ENCODE peak calls at places on chromosome X, in ten cellular contexts. One of them, this sample, is unnamed.

GRCh38 chrX:1542994-1543725 is 6.2 kb upstream of the P2RY8 start:
- DNase-seq in HTR-8/SVneo: no peak
- DNase-seq in GM23248: no peak
- DNase-seq in SHP77: no peak
- DNase-seq in OCI-M1: no peak
- DNase-seq in ureter: peak; percentile 32
- DNase-seq in ELR: no peak
- DNase-seq in neuronal stem cell: no peak
- DNase-seq in heart left ventricle: no peak
- DNase-seq in germinal center: no peak
- DNase-seq in this sample: no peak

GRCh38 chrX:37701588-37701987 is 16.0 kb downstream of the XK start:
- DNase-seq in neuronal stem cell: no peak
- DNase-seq in ELR: no peak
- DNase-seq in HTR-8/SVneo: no peak
- DNase-seq in GM23248: no peak
- DNase-seq in heart left ventricle: no peak
- DNase-seq in germinal center: no peak
- DNase-seq in OCI-M1: no peak
- DNase-seq in ureter: no peak
- DNase-seq in SHP77: no peak
- DNase-seq in this sample: no peak

GRCh38 chrX:40273356-40274050 is 175.7 kb upstream of the BCOR start:
- DNase-seq in germinal center: no peak
- DNase-seq in OCI-M1: peak; percentile 76
- DNase-seq in GM23248: no peak
- DNase-seq in ureter: peak; percentile 57
- DNase-seq in ELR: no peak
- DNase-seq in SHP77: peak; percentile 37
- DNase-seq in neuronal stem cell: no peak
- DNase-seq in HTR-8/SVneo: no peak
- DNase-seq in heart left ventricle: peak; percentile 39
- DNase-seq in this sample: no peak

GRCh38 chrX:9788908-9789307 is 2.7 kb downstream of the SHROOM2 start:
- DNase-seq in HTR-8/SVneo: no peak
- DNase-seq in germinal center: no peak
- DNase-seq in neuronal stem cell: no peak
- DNase-seq in ureter: no peak
- DNase-seq in GM23248: peak; percentile 5
- DNase-seq in ELR: no peak
- DNase-seq in heart left ventricle: no peak
- DNase-seq in SHP77: no peak
- DNase-seq in OCI-M1: no peak
- DNase-seq in this sample: no peak

GRCh38 chrX:56798866-56799864 is 70.1 kb downstream of the NBDY start:
- DNase-seq in neuronal stem cell: no peak
- DNase-seq in germinal center: no peak
- DNase-seq in OCI-M1: no peak
- DNase-seq in HTR-8/SVneo: no peak
- DNase-seq in heart left ventricle: no peak
- DNase-seq in ELR: no peak
- DNase-seq in GM23248: no peak
- DNase-seq in SHP77: no peak
- DNase-seq in ureter: peak; percentile 67
- DNase-seq in this sample: peak; percentile 4

GRCh38 chrX:54029543-54030143 is 14.6 kb downstream of the PHF8 start:
- DNase-seq in ureter: peak; percentile 73
- DNase-seq in GM23248: no peak
- DNase-seq in ELR: no peak
- DNase-seq in SHP77: no peak
- DNase-seq in HTR-8/SVneo: no peak
- DNase-seq in neuronal stem cell: no peak
- DNase-seq in germinal center: no peak
- DNase-seq in OCI-M1: no peak
- DNase-seq in heart left ventricle: no peak
- DNase-seq in this sample: no peak

GRCh38 chrX:127085939-127086338 is 266.4 kb downstream of the PRR32 start:
- DNase-seq in neuronal stem cell: no peak
- DNase-seq in heart left ventricle: no peak
- DNase-seq in ureter: no peak
- DNase-seq in germinal center: no peak
- DNase-seq in HTR-8/SVneo: no peak
- DNase-seq in GM23248: no peak
- DNase-seq in SHP77: no peak
- DNase-seq in ELR: no peak
- DNase-seq in OCI-M1: no peak
- DNase-seq in this sample: no peak

GRCh38 chrX:115561605-115562491 is 874 bp downstream of the PLS3 start:
- DNase-seq in GM23248: peak; percentile 67
- DNase-seq in SHP77: peak; percentile 1
- DNase-seq in ELR: peak; percentile 54
- DNase-seq in ureter: peak; percentile 54
- DNase-seq in HTR-8/SVneo: no peak
- DNase-seq in heart left ventricle: peak; percentile 49
- DNase-seq in neuronal stem cell: peak; percentile 24
- DNase-seq in germinal center: peak; percentile 2
- DNase-seq in OCI-M1: peak; percentile 61
- DNase-seq in this sample: peak; percentile 34

GRCh38 chrX:71619193-71619592 is 882 bp upstream of the CXCR3 start:
- DNase-seq in GM23248: no peak
- DNase-seq in OCI-M1: no peak
- DNase-seq in ELR: no peak
- DNase-seq in germinal center: no peak
- DNase-seq in SHP77: no peak
- DNase-seq in ureter: no peak
- DNase-seq in HTR-8/SVneo: no peak
- DNase-seq in neuronal stem cell: no peak
- DNase-seq in heart left ventricle: no peak
- DNase-seq in this sample: peak; percentile 54

GRCh38 chrX:115988825-115989224 is 181.7 kb upstream of the AGTR2 start:
- DNase-seq in ELR: no peak
- DNase-seq in germinal center: no peak
- DNase-seq in ureter: no peak
- DNase-seq in SHP77: no peak
- DNase-seq in OCI-M1: peak; percentile 16
- DNase-seq in HTR-8/SVneo: no peak
- DNase-seq in GM23248: peak; percentile 1
- DNase-seq in neuronal stem cell: no peak
- DNase-seq in heart left ventricle: no peak
- DNase-seq in this sample: peak; percentile 15

GRCh38 chrX:74535211-74535621 is 79.2 kb downstream of the RLIM start:
- DNase-seq in heart left ventricle: no peak
- DNase-seq in neuronal stem cell: no peak
- DNase-seq in germinal center: peak; percentile 22
- DNase-seq in SHP77: peak; percentile 13
- DNase-seq in HTR-8/SVneo: peak; percentile 67
- DNase-seq in ureter: no peak
- DNase-seq in GM23248: peak; percentile 65
- DNase-seq in ELR: peak; percentile 49
- DNase-seq in OCI-M1: peak; percentile 63
- DNase-seq in this sample: peak; percentile 51

GRCh38 chrX:153953892-153954617 is 9.6 kb upstream of the RENBP start:
- DNase-seq in SHP77: no peak
- DNase-seq in HTR-8/SVneo: no peak
- DNase-seq in neuronal stem cell: no peak
- DNase-seq in GM23248: no peak
- DNase-seq in ureter: no peak
- DNase-seq in germinal center: no peak
- DNase-seq in heart left ventricle: no peak
- DNase-seq in OCI-M1: no peak
- DNase-seq in ELR: no peak
- DNase-seq in this sample: no peak

GRCh38 chrX:16096131-16096530 is 27.2 kb upstream of the GRPR start:
- DNase-seq in HTR-8/SVneo: no peak
- DNase-seq in OCI-M1: no peak
- DNase-seq in ureter: no peak
- DNase-seq in ELR: no peak
- DNase-seq in heart left ventricle: no peak
- DNase-seq in germinal center: no peak
- DNase-seq in neuronal stem cell: no peak
- DNase-seq in SHP77: no peak
- DNase-seq in GM23248: no peak
- DNase-seq in this sample: no peak

GRCh38 chrX:48086119-48086518 is 14.7 kb upstream of the ZNF630 start:
- DNase-seq in neuronal stem cell: no peak
- DNase-seq in SHP77: no peak
- DNase-seq in OCI-M1: peak; percentile 2
- DNase-seq in germinal center: no peak
- DNase-seq in GM23248: no peak
- DNase-seq in heart left ventricle: no peak
- DNase-seq in ELR: no peak
- DNase-seq in ureter: no peak
- DNase-seq in HTR-8/SVneo: no peak
- DNase-seq in this sample: no peak

GRCh38 chrX:16023790-16024734 is 99.3 kb upstream of the GRPR start:
- DNase-seq in OCI-M1: no peak
- DNase-seq in neuronal stem cell: peak; percentile 4
- DNase-seq in GM23248: peak; percentile 72
- DNase-seq in SHP77: no peak
- DNase-seq in ELR: peak; percentile 77
- DNase-seq in germinal center: no peak
- DNase-seq in heart left ventricle: no peak
- DNase-seq in HTR-8/SVneo: peak; percentile 3
- DNase-seq in ureter: no peak
- DNase-seq in this sample: peak; percentile 53

GRCh38 chrX:42456301-42456700 is 321.7 kb downstream of the PPP1R2C start:
- DNase-seq in ureter: no peak
- DNase-seq in germinal center: no peak
- DNase-seq in neuronal stem cell: no peak
- DNase-seq in GM23248: no peak
- DNase-seq in HTR-8/SVneo: no peak
- DNase-seq in SHP77: no peak
- DNase-seq in ELR: no peak
- DNase-seq in heart left ventricle: no peak
- DNase-seq in OCI-M1: no peak
- DNase-seq in this sample: no peak

GRCh38 chrX:38045697-38046096 is 39.3 kb downstream of the SYTL5 start:
- DNase-seq in GM23248: no peak
- DNase-seq in OCI-M1: no peak
- DNase-seq in neuronal stem cell: no peak
- DNase-seq in ureter: peak; percentile 45
- DNase-seq in SHP77: no peak
- DNase-seq in HTR-8/SVneo: no peak
- DNase-seq in heart left ventricle: no peak
- DNase-seq in ELR: no peak
- DNase-seq in germinal center: no peak
- DNase-seq in this sample: no peak

GRCh38 chrX:131677655-131678628 is 134.1 kb downstream of the OR13H1 start:
- DNase-seq in ELR: peak; percentile 25
- DNase-seq in SHP77: no peak
- DNase-seq in HTR-8/SVneo: peak; percentile 12
- DNase-seq in ureter: no peak
- DNase-seq in OCI-M1: peak; percentile 46
- DNase-seq in heart left ventricle: peak; percentile 16
- DNase-seq in germinal center: peak; percentile 47
- DNase-seq in GM23248: peak; percentile 41
- DNase-seq in neuronal stem cell: peak; percentile 18
- DNase-seq in this sample: peak; percentile 66

GRCh38 chrX:70254063-70254400 is 6.0 kb downstream of the P2RY4 start:
- DNase-seq in heart left ventricle: no peak
- DNase-seq in OCI-M1: no peak
- DNase-seq in ELR: peak; percentile 54
- DNase-seq in SHP77: no peak
- DNase-seq in GM23248: no peak
- DNase-seq in germinal center: no peak
- DNase-seq in neuronal stem cell: no peak
- DNase-seq in HTR-8/SVneo: no peak
- DNase-seq in ureter: no peak
- DNase-seq in this sample: no peak

GRCh38 chrX:53211391-53211978 is 13.5 kb downstream of the KDM5C start:
- DNase-seq in HTR-8/SVneo: no peak
- DNase-seq in ELR: peak; percentile 90
- DNase-seq in SHP77: no peak
- DNase-seq in ureter: no peak
- DNase-seq in neuronal stem cell: no peak
- DNase-seq in heart left ventricle: no peak
- DNase-seq in germinal center: no peak
- DNase-seq in OCI-M1: no peak
- DNase-seq in GM23248: peak; percentile 65
- DNase-seq in this sample: no peak

GRCh38 chrX:143664302-143664701 is 28.4 kb upstream of the SLITRK4 start:
- DNase-seq in HTR-8/SVneo: no peak
- DNase-seq in SHP77: no peak
- DNase-seq in neuronal stem cell: no peak
- DNase-seq in OCI-M1: peak; percentile 51
- DNase-seq in heart left ventricle: no peak
- DNase-seq in germinal center: no peak
- DNase-seq in GM23248: peak; percentile 37
- DNase-seq in ELR: peak; percentile 30
- DNase-seq in ureter: no peak
- DNase-seq in this sample: no peak

GRCh38 chrX:29852767-29853166 is 362.6 kb upstream of the MAGEB2 start:
- DNase-seq in ureter: no peak
- DNase-seq in ELR: no peak
- DNase-seq in heart left ventricle: no peak
- DNase-seq in SHP77: no peak
- DNase-seq in HTR-8/SVneo: no peak
- DNase-seq in OCI-M1: peak; percentile 70
- DNase-seq in GM23248: peak; percentile 2
- DNase-seq in germinal center: no peak
- DNase-seq in neuronal stem cell: no peak
- DNase-seq in this sample: no peak

GRCh38 chrX:15451913-15452312 is 41.2 kb downstream of the PIR start:
- DNase-seq in HTR-8/SVneo: no peak
- DNase-seq in GM23248: no peak
- DNase-seq in ureter: peak; percentile 50
- DNase-seq in SHP77: no peak
- DNase-seq in OCI-M1: no peak
- DNase-seq in germinal center: no peak
- DNase-seq in neuronal stem cell: no peak
- DNase-seq in heart left ventricle: peak; percentile 21
- DNase-seq in ELR: no peak
- DNase-seq in this sample: no peak

GRCh38 chrX:153731117-153731844 is 6.6 kb downstream of the ABCD1 start:
- DNase-seq in ELR: no peak
- DNase-seq in HTR-8/SVneo: no peak
- DNase-seq in ureter: no peak
- DNase-seq in SHP77: no peak
- DNase-seq in GM23248: peak; percentile 35
- DNase-seq in neuronal stem cell: no peak
- DNase-seq in heart left ventricle: no peak
- DNase-seq in germinal center: no peak
- DNase-seq in OCI-M1: peak; percentile 8
- DNase-seq in this sample: peak; percentile 52

GRCh38 chrX:40952855-40953254 is 132.4 kb upstream of the USP9X start:
- DNase-seq in GM23248: peak; percentile 36
- DNase-seq in ureter: no peak
- DNase-seq in ELR: peak; percentile 53
- DNase-seq in neuronal stem cell: no peak
- DNase-seq in germinal center: peak; percentile 5
- DNase-seq in OCI-M1: peak; percentile 64
- DNase-seq in heart left ventricle: no peak
- DNase-seq in SHP77: no peak
- DNase-seq in HTR-8/SVneo: no peak
- DNase-seq in this sample: no peak

GRCh38 chrX:37786666-37787337 is 6.9 kb downstream of the CYBB start:
- DNase-seq in GM23248: no peak
- DNase-seq in heart left ventricle: no peak
- DNase-seq in ELR: no peak
- DNase-seq in OCI-M1: peak; percentile 50
- DNase-seq in SHP77: no peak
- DNase-seq in neuronal stem cell: no peak
- DNase-seq in HTR-8/SVneo: no peak
- DNase-seq in ureter: no peak
- DNase-seq in germinal center: peak; percentile 56
- DNase-seq in this sample: no peak

GRCh38 chrX:34653811-34654210 is 3.3 kb downstream of the TMEM47 start:
- DNase-seq in GM23248: peak; percentile 52
- DNase-seq in OCI-M1: no peak
- DNase-seq in SHP77: no peak
- DNase-seq in heart left ventricle: no peak
- DNase-seq in neuronal stem cell: peak; percentile 48
- DNase-seq in ELR: no peak
- DNase-seq in HTR-8/SVneo: no peak
- DNase-seq in ureter: no peak
- DNase-seq in germinal center: no peak
- DNase-seq in this sample: no peak

GRCh38 chrX:35826503-35826902 is 28.4 kb downstream of the MAGEB16 start:
- DNase-seq in germinal center: no peak
- DNase-seq in heart left ventricle: no peak
- DNase-seq in HTR-8/SVneo: no peak
- DNase-seq in SHP77: no peak
- DNase-seq in GM23248: no peak
- DNase-seq in neuronal stem cell: peak; percentile 32
- DNase-seq in ELR: no peak
- DNase-seq in OCI-M1: peak; percentile 21
- DNase-seq in ureter: no peak
- DNase-seq in this sample: no peak

This sample was measured in GM13977.